ENCODE peak calls at places on chromosomes 6 and 20, in five cellular contexts. One of them, this sample, is unnamed.

GRCh38 chr6:41757931-41758640 is 10.9 kb upstream of the PGC start:
- DNase-seq in hepatocyte: no peak
- DNase-seq in stimulated activated CD4-positive, alpha-beta T cell treated with anti-CD3 and anti-CD28 coated beads, Interleukin-12 subunit alpha, Interleukin-12 subunit beta, amount 100 ng/mL, for 24 hours: no peak
- DNase-seq in H7: no peak
- DNase-seq in OCI-LY7: no peak
- DNase-seq in this sample: no peak

GRCh38 chr20:25309395-25310267 is 61.7 kb downstream of the PYGB start:
- DNase-seq in H7: no peak
- DNase-seq in OCI-LY7: no peak
- DNase-seq in stimulated activated CD4-positive, alpha-beta T cell treated with anti-CD3 and anti-CD28 coated beads, Interleukin-12 subunit alpha, Interleukin-12 subunit beta, amount 100 ng/mL, for 24 hours: no peak
- DNase-seq in hepatocyte: peak
- DNase-seq in this sample: no peak

GRCh38 chr6:111804627-111805235 is 68.5 kb downstream of the FYN start:
- DNase-seq in hepatocyte: peak
- DNase-seq in H7: no peak
- DNase-seq in stimulated activated CD4-positive, alpha-beta T cell treated with anti-CD3 and anti-CD28 coated beads, Interleukin-12 subunit alpha, Interleukin-12 subunit beta, amount 100 ng/mL, for 24 hours: peak
- DNase-seq in OCI-LY7: no peak
- DNase-seq in this sample: no peak

GRCh38 chr6:12613819-12614218 is 102.7 kb upstream of the PHACTR1 start:
- DNase-seq in stimulated activated CD4-positive, alpha-beta T cell treated with anti-CD3 and anti-CD28 coated beads, Interleukin-12 subunit alpha, Interleukin-12 subunit beta, amount 100 ng/mL, for 24 hours: no peak
- DNase-seq in OCI-LY7: no peak
- DNase-seq in hepatocyte: no peak
- DNase-seq in H7: no peak
- DNase-seq in this sample: no peak

GRCh38 chr20:13494019-13494418 is 144.7 kb downstream of the TASP1 start:
- DNase-seq in hepatocyte: no peak
- DNase-seq in OCI-LY7: no peak
- DNase-seq in H7: no peak
- DNase-seq in stimulated activated CD4-positive, alpha-beta T cell treated with anti-CD3 and anti-CD28 coated beads, Interleukin-12 subunit alpha, Interleukin-12 subunit beta, amount 100 ng/mL, for 24 hours: no peak
- DNase-seq in this sample: no peak

GRCh38 chr20:17827759-17828559 is 128.2 kb downstream of the BANF2 start:
- DNase-seq in H7: no peak
- DNase-seq in hepatocyte: no peak
- DNase-seq in OCI-LY7: no peak
- DNase-seq in stimulated activated CD4-positive, alpha-beta T cell treated with anti-CD3 and anti-CD28 coated beads, Interleukin-12 subunit alpha, Interleukin-12 subunit beta, amount 100 ng/mL, for 24 hours: no peak
- DNase-seq in this sample: no peak

GRCh38 chr6:144989319-144990099 is 704.4 kb downstream of the UTRN start:
- DNase-seq in OCI-LY7: no peak
- DNase-seq in H7: no peak
- DNase-seq in stimulated activated CD4-positive, alpha-beta T cell treated with anti-CD3 and anti-CD28 coated beads, Interleukin-12 subunit alpha, Interleukin-12 subunit beta, amount 100 ng/mL, for 24 hours: no peak
- DNase-seq in hepatocyte: no peak
- DNase-seq in this sample: no peak

GRCh38 chr20:48866936-48867335 is 39.1 kb upstream of the PREX1 start:
- DNase-seq in stimulated activated CD4-positive, alpha-beta T cell treated with anti-CD3 and anti-CD28 coated beads, Interleukin-12 subunit alpha, Interleukin-12 subunit beta, amount 100 ng/mL, for 24 hours: no peak
- DNase-seq in H7: no peak
- DNase-seq in OCI-LY7: no peak
- DNase-seq in hepatocyte: no peak
- DNase-seq in this sample: no peak

GRCh38 chr6:79413562-79414002 is 123.6 kb downstream of the LCA5 start:
- DNase-seq in stimulated activated CD4-positive, alpha-beta T cell treated with anti-CD3 and anti-CD28 coated beads, Interleukin-12 subunit alpha, Interleukin-12 subunit beta, amount 100 ng/mL, for 24 hours: no peak
- DNase-seq in H7: no peak
- DNase-seq in hepatocyte: peak
- DNase-seq in OCI-LY7: no peak
- DNase-seq in this sample: no peak

GRCh38 chr6:64874776-64875175 is 832.2 kb downstream of the EYS start:
- DNase-seq in H7: no peak
- DNase-seq in stimulated activated CD4-positive, alpha-beta T cell treated with anti-CD3 and anti-CD28 coated beads, Interleukin-12 subunit alpha, Interleukin-12 subunit beta, amount 100 ng/mL, for 24 hours: no peak
- DNase-seq in hepatocyte: no peak
- DNase-seq in OCI-LY7: no peak
- DNase-seq in this sample: no peak

GRCh38 chr20:3483784-3484183 is 13.0 kb downstream of the ATRN start:
- DNase-seq in stimulated activated CD4-positive, alpha-beta T cell treated with anti-CD3 and anti-CD28 coated beads, Interleukin-12 subunit alpha, Interleukin-12 subunit beta, amount 100 ng/mL, for 24 hours: no peak
- DNase-seq in OCI-LY7: no peak
- DNase-seq in H7: no peak
- DNase-seq in hepatocyte: no peak
- DNase-seq in this sample: no peak

GRCh38 chr6:131136021-131136847 is 967 bp downstream of the AKAP7 start:
- DNase-seq in hepatocyte: peak
- DNase-seq in OCI-LY7: no peak
- DNase-seq in H7: no peak
- DNase-seq in stimulated activated CD4-positive, alpha-beta T cell treated with anti-CD3 and anti-CD28 coated beads, Interleukin-12 subunit alpha, Interleukin-12 subunit beta, amount 100 ng/mL, for 24 hours: no peak
- DNase-seq in this sample: no peak

GRCh38 chr6:84074988-84075781 is 41.6 kb downstream of the MRAP2 start:
- DNase-seq in H7: peak
- DNase-seq in OCI-LY7: no peak
- DNase-seq in hepatocyte: peak
- DNase-seq in stimulated activated CD4-positive, alpha-beta T cell treated with anti-CD3 and anti-CD28 coated beads, Interleukin-12 subunit alpha, Interleukin-12 subunit beta, amount 100 ng/mL, for 24 hours: no peak
- DNase-seq in this sample: peak

GRCh38 chr20:19815553-19815991 is 57.5 kb downstream of the RIN2 start:
- DNase-seq in stimulated activated CD4-positive, alpha-beta T cell treated with anti-CD3 and anti-CD28 coated beads, Interleukin-12 subunit alpha, Interleukin-12 subunit beta, amount 100 ng/mL, for 24 hours: no peak
- DNase-seq in OCI-LY7: peak
- DNase-seq in hepatocyte: peak
- DNase-seq in H7: no peak
- DNase-seq in this sample: no peak

GRCh38 chr20:40265872-40266533 is 423.0 kb downstream of the MAFB start:
- DNase-seq in OCI-LY7: peak
- DNase-seq in stimulated activated CD4-positive, alpha-beta T cell treated with anti-CD3 and anti-CD28 coated beads, Interleukin-12 subunit alpha, Interleukin-12 subunit beta, amount 100 ng/mL, for 24 hours: no peak
- DNase-seq in hepatocyte: peak
- DNase-seq in H7: no peak
- DNase-seq in this sample: peak

GRCh38 chr20:35515949-35516645 is 13.4 kb downstream of the C20orf173 start:
- DNase-seq in OCI-LY7: no peak
- DNase-seq in stimulated activated CD4-positive, alpha-beta T cell treated with anti-CD3 and anti-CD28 coated beads, Interleukin-12 subunit alpha, Interleukin-12 subunit beta, amount 100 ng/mL, for 24 hours: no peak
- DNase-seq in hepatocyte: peak
- DNase-seq in H7: no peak
- DNase-seq in this sample: no peak

GRCh38 chr6:4797590-4797989 is 21.4 kb downstream of the CDYL start:
- DNase-seq in stimulated activated CD4-positive, alpha-beta T cell treated with anti-CD3 and anti-CD28 coated beads, Interleukin-12 subunit alpha, Interleukin-12 subunit beta, amount 100 ng/mL, for 24 hours: no peak
- DNase-seq in hepatocyte: no peak
- DNase-seq in OCI-LY7: no peak
- DNase-seq in H7: no peak
- DNase-seq in this sample: no peak

GRCh38 chr6:18269253-18269652 is 4.9 kb upstream of the DEK start:
- DNase-seq in OCI-LY7: peak
- DNase-seq in stimulated activated CD4-positive, alpha-beta T cell treated with anti-CD3 and anti-CD28 coated beads, Interleukin-12 subunit alpha, Interleukin-12 subunit beta, amount 100 ng/mL, for 24 hours: no peak
- DNase-seq in H7: no peak
- DNase-seq in hepatocyte: no peak
- DNase-seq in this sample: no peak

GRCh38 chr6:26457407-26457795 is 354 bp upstream of the BTN2A1 start:
- DNase-seq in H7: peak
- DNase-seq in OCI-LY7: no peak
- DNase-seq in stimulated activated CD4-positive, alpha-beta T cell treated with anti-CD3 and anti-CD28 coated beads, Interleukin-12 subunit alpha, Interleukin-12 subunit beta, amount 100 ng/mL, for 24 hours: no peak
- DNase-seq in hepatocyte: peak
- DNase-seq in this sample: peak

GRCh38 chr20:25281541-25281991 is 33.7 kb downstream of the PYGB start:
- DNase-seq in hepatocyte: no peak
- DNase-seq in H7: no peak
- DNase-seq in OCI-LY7: peak
- DNase-seq in stimulated activated CD4-positive, alpha-beta T cell treated with anti-CD3 and anti-CD28 coated beads, Interleukin-12 subunit alpha, Interleukin-12 subunit beta, amount 100 ng/mL, for 24 hours: no peak
- DNase-seq in this sample: peak

GRCh38 chr20:49448917-49449316 is 33.6 kb downstream of the KCNB1 start:
- DNase-seq in H7: peak
- DNase-seq in hepatocyte: no peak
- DNase-seq in OCI-LY7: peak
- DNase-seq in stimulated activated CD4-positive, alpha-beta T cell treated with anti-CD3 and anti-CD28 coated beads, Interleukin-12 subunit alpha, Interleukin-12 subunit beta, amount 100 ng/mL, for 24 hours: no peak
- DNase-seq in this sample: peak

GRCh38 chr20:2331901-2332565 is 36.2 kb downstream of the TGM3 start:
- DNase-seq in OCI-LY7: no peak
- DNase-seq in H7: no peak
- DNase-seq in stimulated activated CD4-positive, alpha-beta T cell treated with anti-CD3 and anti-CD28 coated beads, Interleukin-12 subunit alpha, Interleukin-12 subunit beta, amount 100 ng/mL, for 24 hours: no peak
- DNase-seq in hepatocyte: no peak
- DNase-seq in this sample: no peak

GRCh38 chr6:36118550-36119107 is 11.7 kb upstream of the MAPK13 start:
- DNase-seq in stimulated activated CD4-positive, alpha-beta T cell treated with anti-CD3 and anti-CD28 coated beads, Interleukin-12 subunit alpha, Interleukin-12 subunit beta, amount 100 ng/mL, for 24 hours: no peak
- DNase-seq in H7: no peak
- DNase-seq in OCI-LY7: no peak
- DNase-seq in hepatocyte: peak
- DNase-seq in this sample: no peak

GRCh38 chr6:23027281-23027680 is 457.9 kb downstream of the HDGFL1 start:
- DNase-seq in H7: no peak
- DNase-seq in OCI-LY7: no peak
- DNase-seq in stimulated activated CD4-positive, alpha-beta T cell treated with anti-CD3 and anti-CD28 coated beads, Interleukin-12 subunit alpha, Interleukin-12 subunit beta, amount 100 ng/mL, for 24 hours: no peak
- DNase-seq in hepatocyte: no peak
- DNase-seq in this sample: no peak

GRCh38 chr20:1629321-1629720 is 9.5 kb upstream of the SIRPB1 start:
- DNase-seq in H7: no peak
- DNase-seq in stimulated activated CD4-positive, alpha-beta T cell treated with anti-CD3 and anti-CD28 coated beads, Interleukin-12 subunit alpha, Interleukin-12 subunit beta, amount 100 ng/mL, for 24 hours: no peak
- DNase-seq in hepatocyte: no peak
- DNase-seq in OCI-LY7: no peak
- DNase-seq in this sample: no peak

This sample was measured in WTC11.